ENCODE peak calls at places on chromosomes 3 and 15, in six cellular contexts. T is spleen; U is SK-N-SH; E is MM.1S; B is CD4-positive, alpha-beta T cell; I is fibroblast of lung. G is an unnamed sample.

GRCh38 chr15:39213385-39213840 is 367.5 kb upstream of the THBS1 start:
- DNase-seq in B (no peak), T (no peak), U (no peak), E (no peak), I (peak; percentile 100), G (no peak)

GRCh38 chr3:53744351-53744750 is 101.9 kb downstream of the CHDH start:
- DNase-seq in I (no peak), T (no peak), E (peak; percentile 18), U (peak; percentile 34), B (no peak), G (no peak)

GRCh38 chr3:15523660-15524417 is 2.3 kb upstream of the COLQ start:
- DNase-seq in B (no peak), T (no peak), I (no peak), U (no peak), E (no peak), G (no peak)

GRCh38 chr3:52829906-52830463 is 487 bp downstream of the ITIH4 start:
- DNase-seq in T (no peak), E (no peak), B (no peak), U (no peak), I (no peak), G (no peak)

GRCh38 chr15:67042490-67043181 is 22.8 kb upstream of the SMAD3 start:
- DNase-seq in I (peak; percentile 70), E (no peak), U (no peak), T (no peak), B (no peak), G (no peak)

GRCh38 chr3:165768680-165769079 is 68.5 kb downstream of the BCHE start:
- DNase-seq in E (no peak), T (no peak), U (no peak), I (no peak), B (no peak), G (no peak)

GRCh38 chr15:91224750-91225380 is 124.8 kb downstream of the SV2B start:
- DNase-seq in I (peak; percentile 3), E (peak; percentile 40), B (no peak), T (no peak), U (peak; percentile 68), G (peak; percentile 50)

GRCh38 chr3:23479615-23480323 is 276.6 kb downstream of the UBE2E2 start:
- DNase-seq in U (no peak), I (no peak), B (no peak), T (no peak), E (no peak), G (no peak)

GRCh38 chr3:21447471-21448205 is 303.4 kb downstream of the ZNF385D start:
- DNase-seq in I (peak; percentile 86), B (no peak), E (no peak), T (no peak), U (peak; percentile 32), G (no peak)

GRCh38 chr15:77096131-77096530 is 25.2 kb upstream of the TSPAN3 start:
- DNase-seq in T (no peak), I (no peak), E (no peak), U (no peak), B (no peak), G (no peak)

GRCh38 chr15:77097921-77098320 is 27.0 kb upstream of the TSPAN3 start:
- DNase-seq in B (no peak), T (no peak), I (no peak), U (peak; percentile 41), E (no peak), G (no peak)

GRCh38 chr15:77097317-77097721 is 26.4 kb upstream of the TSPAN3 start:
- DNase-seq in T (no peak), U (peak; percentile 60), B (no peak), E (no peak), I (no peak), G (no peak)

GRCh38 chr15:77096541-77096940 is 25.6 kb upstream of the TSPAN3 start:
- DNase-seq in B (no peak), T (no peak), U (no peak), I (no peak), E (no peak), G (no peak)

DNA sequence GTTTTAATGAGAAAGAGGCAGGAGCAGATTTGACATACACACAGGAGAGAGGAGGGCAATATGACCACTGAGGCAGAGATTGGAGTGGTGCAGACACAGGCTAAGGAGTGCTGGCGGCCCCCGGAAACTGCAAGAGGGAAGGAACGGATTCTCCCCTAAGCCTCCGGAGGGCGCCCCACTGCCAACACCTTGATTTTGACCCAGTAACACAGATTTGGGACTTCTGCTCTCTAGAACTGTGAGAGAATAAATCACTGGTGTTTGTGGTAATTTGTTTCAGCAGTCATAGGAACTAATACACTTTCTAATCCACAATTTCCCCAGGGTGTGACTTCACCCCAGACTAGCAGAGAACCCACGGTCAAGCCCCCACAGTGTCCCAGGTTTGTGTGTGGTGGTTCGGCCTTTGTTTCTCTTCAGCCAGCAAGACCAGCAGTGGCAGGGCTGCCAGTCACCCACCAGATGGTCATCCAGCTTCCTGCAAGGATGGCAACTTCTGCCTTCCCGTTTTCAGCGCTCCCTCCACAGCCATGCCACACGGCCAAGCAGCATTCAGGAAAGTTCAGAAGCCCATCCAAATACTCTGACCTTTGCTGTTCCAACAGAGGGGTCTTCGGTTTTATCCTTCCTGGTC is 23.6 kb upstream of the TSPAN3 start:
- DNase-seq in U (no peak), E (no peak), T (no peak), I (no peak), B (no peak), G (no peak)
- TF ChIP-seq CTCF in U (peak; percentile 35), E (peak; percentile 25), T (no peak), I (peak; percentile 11), B (no peak), G (no peak)

DNA sequence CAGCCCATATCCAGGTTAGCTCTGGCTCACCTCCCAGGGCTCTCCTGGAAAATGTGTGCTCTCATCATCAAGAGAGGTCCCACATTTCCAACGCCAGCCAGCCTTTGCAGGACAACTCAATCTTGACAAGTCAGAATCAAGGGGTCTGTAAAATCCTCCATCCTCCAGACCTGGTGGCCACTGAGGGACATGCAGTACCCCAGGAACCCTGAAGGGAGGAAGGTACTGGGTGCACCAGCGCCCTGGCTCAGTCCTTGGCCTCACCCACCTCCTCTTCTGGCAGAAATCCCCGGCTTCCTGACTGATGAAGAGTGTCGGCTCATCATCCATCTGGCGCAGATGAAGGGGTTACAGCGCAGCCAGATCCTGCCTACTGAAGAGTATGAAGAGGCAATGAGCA is 6.0 kb upstream of the WDR6 start:
- DNase-seq in T (no peak), I (no peak), B (no peak), U (no peak), E (no peak), G (no peak)
- TF ChIP-seq CTCF in T (no peak), I (no peak), B (no peak), U (no peak), E (no peak), G (no peak)

DNA sequence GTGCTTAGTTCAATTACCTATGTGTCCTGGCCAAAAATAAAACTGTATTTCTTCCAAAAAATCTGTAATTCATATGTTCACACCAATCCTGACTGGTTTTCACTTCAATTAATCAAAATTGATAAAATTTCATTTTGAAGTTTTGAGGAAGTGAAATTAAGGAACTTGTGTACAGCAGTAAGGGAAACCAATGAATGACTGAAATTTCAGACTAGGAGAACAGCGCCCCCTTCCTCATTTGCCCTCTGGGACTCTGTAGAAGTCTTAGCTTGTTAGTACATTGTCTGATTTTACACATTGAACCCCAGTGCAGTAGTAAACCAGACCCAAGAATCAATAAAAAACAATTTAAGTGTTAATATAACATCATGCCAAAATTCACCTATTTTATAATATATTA is 495.3 kb upstream of the AGTR1 start:
- DNase-seq in B (no peak), T (no peak), I (no peak), E (no peak), U (no peak), G (no peak)
- TF ChIP-seq CTCF in B (no peak), T (no peak), I (peak; percentile 16), E (no peak), U (peak; percentile 6), G (no peak)

DNA sequence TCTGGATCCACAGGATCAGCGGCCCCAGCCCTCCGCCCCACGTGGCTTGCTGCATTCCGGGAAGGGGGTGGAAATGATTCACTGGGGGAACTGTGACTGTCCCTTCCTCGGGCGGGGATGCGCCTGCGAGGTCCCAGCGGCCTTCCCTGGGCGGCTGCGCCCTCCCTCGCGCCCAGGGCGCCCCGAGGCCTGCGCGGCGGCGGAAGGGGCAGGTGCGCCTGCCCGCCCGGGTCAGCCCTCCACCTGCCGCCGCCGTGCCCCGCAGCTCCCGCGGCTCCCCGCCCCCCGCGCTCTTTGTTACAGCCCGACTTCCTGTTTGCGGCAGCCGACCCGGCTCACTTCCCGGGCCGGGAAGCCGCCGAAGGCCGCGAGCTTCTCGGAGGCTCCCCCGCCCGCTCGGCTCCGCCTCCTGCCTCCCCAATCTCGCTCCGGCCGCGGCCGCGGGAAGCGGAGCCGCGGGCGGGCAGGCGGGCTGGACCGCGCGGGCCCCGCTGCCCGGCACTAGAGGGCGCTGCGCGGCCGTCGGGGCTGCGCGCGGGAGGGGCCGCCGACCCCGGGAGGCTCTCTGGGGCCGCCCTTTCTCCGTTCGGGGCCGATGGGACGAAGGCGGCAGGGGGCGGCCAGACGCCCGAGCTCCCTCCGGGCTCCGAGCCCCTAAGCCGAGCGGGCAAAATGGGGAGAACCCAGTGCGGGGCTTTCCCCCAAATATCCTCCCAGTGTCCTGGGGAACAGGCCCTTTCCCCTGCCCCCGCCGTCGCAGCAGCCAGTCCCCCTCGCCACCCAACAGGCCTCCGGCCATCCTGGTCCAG is 11.5 kb upstream of the CHAC1 start:
- DNase-seq in I (peak; percentile 70), B (peak; percentile 44), T (peak; percentile 95), U (peak; percentile 97), E (peak; percentile 91), G (peak; percentile 95)
- TF ChIP-seq CTCF in I (peak; percentile 20), B (no peak), T (peak; percentile 78), U (peak; percentile 49), E (peak; percentile 24), G (peak; percentile 90)

DNA sequence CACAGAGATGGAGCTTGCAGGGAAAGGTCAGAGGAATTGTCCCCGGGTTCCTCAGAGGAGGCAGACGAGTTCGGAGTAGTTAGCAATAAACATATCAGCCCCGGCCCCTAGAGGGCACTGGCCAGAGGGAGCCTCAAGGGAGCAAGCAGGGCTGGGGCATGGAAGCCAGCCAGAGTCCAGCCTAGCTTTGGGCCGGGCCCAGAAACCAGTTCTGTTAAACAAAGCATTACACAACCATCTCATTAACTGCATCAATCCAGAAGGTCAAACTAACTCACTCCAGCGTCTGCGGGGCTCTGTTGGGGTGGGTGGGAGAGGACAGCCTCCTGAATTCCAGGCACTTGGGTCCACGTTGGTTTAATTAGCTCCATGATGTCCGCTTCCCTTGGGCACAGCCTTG is 41.0 kb upstream of the IREB2 start:
- DNase-seq in T (no peak), B (no peak), I (no peak), E (no peak), U (no peak), G (no peak)
- TF ChIP-seq CTCF in T (no peak), B (no peak), I (peak; percentile 38), E (peak; percentile 10), U (peak; percentile 26), G (no peak)

DNA sequence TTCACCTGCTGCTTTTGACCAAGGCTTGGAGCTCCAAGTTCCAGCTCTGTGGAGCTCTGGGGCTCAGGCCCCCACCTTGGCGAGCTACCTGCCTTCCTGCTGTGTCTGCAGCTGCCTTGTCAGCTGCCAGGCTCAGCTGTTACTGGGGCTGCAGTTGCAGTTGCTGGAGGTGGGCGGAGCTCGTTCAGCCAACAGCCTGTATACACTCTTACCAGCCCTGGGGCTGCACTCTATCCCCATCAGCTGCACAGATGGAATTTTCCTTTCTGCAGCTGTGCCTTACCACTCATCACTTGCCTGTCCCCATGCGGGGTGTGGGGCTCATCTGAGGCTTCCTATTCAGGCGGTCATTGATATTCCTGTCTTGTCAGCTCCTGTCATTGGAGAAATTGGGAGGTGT is 9.1 kb upstream of the SYN2 start:
- DNase-seq in U (peak; percentile 75), I (no peak), E (peak; percentile 59), T (no peak), B (no peak), G (no peak)
- TF ChIP-seq CTCF in U (no peak), I (no peak), E (no peak), T (no peak), B (no peak), G (no peak)

GRCh38 chr15:48244923-48245322 is 38.8 kb downstream of the SLC12A1 start:
- DNase-seq in I (peak; percentile 6), U (no peak), E (no peak), T (no peak), B (no peak), G (no peak)
- TF ChIP-seq CTCF in I (no peak), U (no peak), E (no peak), T (no peak), B (no peak), G (no peak)

G was measured in GM13977.